ENCODE peak calls at places on chromosomes 1 and 21, in nine cellular contexts. J is HFFc6, C is mesenteric fat pad, W is fibroblast of pulmonary artery, K is bronchial epithelial cell, G is Daoy, S is G401, A is renal cortical epithelial cell, X is GM20000. L is an unnamed sample.

GRCh38 chr1:216794541-216795055 is 71.4 kb upstream of the ESRRG start:
- DNase-seq in J (no peak), C (no peak), W (no peak), K (peak), G (no peak), S (no peak), A (peak), X (no peak), L (peak)

GRCh38 chr21:27480841-27481261 is 514.0 kb upstream of the ADAMTS5 start:
- DNase-seq in J (peak), C (no peak), W (peak), K (peak), G (peak), S (no peak), A (peak), X (no peak), L (no peak)

GRCh38 chr1:24827737-24828136 is 82.5 kb downstream of the CLIC4 start:
- DNase-seq in J (no peak), C (no peak), W (no peak), K (no peak), G (no peak), S (no peak), A (no peak), X (no peak), L (no peak)

GRCh38 chr1:230085178-230085515 is 18.1 kb downstream of the GALNT2 start:
- DNase-seq in J (no peak), C (peak), W (no peak), K (no peak), G (no peak), S (no peak), A (no peak), X (no peak), L (no peak)

GRCh38 chr1:38098101-38098847 is 51.7 kb upstream of the POU3F1 start:
- DNase-seq in J (no peak), C (no peak), W (no peak), K (no peak), G (no peak), S (no peak), A (no peak), X (no peak), L (no peak)

GRCh38 chr21:44681861-44682579 is at the start of gene KRTAP12-1:
- DNase-seq in J (no peak), C (no peak), W (no peak), K (no peak), G (no peak), S (no peak), A (no peak), X (no peak), L (no peak)

GRCh38 chr1:32753532-32754281 is 51.1 kb upstream of the SYNC start:
- DNase-seq in J (no peak), C (no peak), W (peak), K (peak), G (peak), S (peak), A (peak), X (peak), L (peak)

GRCh38 chr1:25431495-25432363 is 1.0 kb downstream of the MACO1 start:
- DNase-seq in J (no peak), C (no peak), W (no peak), K (no peak), G (peak), S (peak), A (no peak), X (no peak), L (no peak)

GRCh38 chr1:201594575-201595245 is 55.8 kb downstream of the NAV1 start:
- DNase-seq in J (peak), C (no peak), W (peak), K (no peak), G (peak), S (no peak), A (no peak), X (no peak), L (no peak)

GRCh38 chr1:116178837-116179236 is 67.6 kb downstream of the MAB21L3 start:
- DNase-seq in J (no peak), C (no peak), W (no peak), K (no peak), G (no peak), S (peak), A (no peak), X (no peak), L (no peak)

GRCh38 chr1:171833091-171833822 is 8.0 kb upstream of the DNM3 start:
- DNase-seq in J (no peak), C (no peak), W (no peak), K (peak), G (no peak), S (no peak), A (no peak), X (no peak), L (peak)

GRCh38 chr1:211605613-211606326 is 26.8 kb upstream of the SLC30A1 start:
- DNase-seq in J (no peak), C (no peak), W (no peak), K (no peak), G (no peak), S (no peak), A (no peak), X (no peak), L (no peak)

GRCh38 chr1:223188618-223189356 is 45.7 kb upstream of the TLR5 start:
- DNase-seq in J (no peak), C (no peak), W (no peak), K (no peak), G (no peak), S (no peak), A (no peak), X (no peak), L (no peak)

GRCh38 chr1:115145221-115145620 is 55.9 kb upstream of the TSPAN2 start:
- DNase-seq in J (no peak), C (no peak), W (no peak), K (no peak), G (peak), S (no peak), A (no peak), X (no peak), L (no peak)

GRCh38 chr21:37530901-37531351 is 164.4 kb downstream of the DYRK1A start:
- DNase-seq in J (no peak), C (peak), W (no peak), K (no peak), G (no peak), S (peak), A (no peak), X (no peak), L (no peak)

GRCh38 chr1:199510314-199510713 is 517.2 kb upstream of the NR5A2 start:
- DNase-seq in J (no peak), C (no peak), W (no peak), K (no peak), G (no peak), S (no peak), A (peak), X (no peak), L (no peak)

GRCh38 chr1:224626042-224626441 is 9.9 kb downstream of the CNIH3 start:
- DNase-seq in J (peak), C (no peak), W (peak), K (peak), G (peak), S (no peak), A (peak), X (no peak), L (no peak)

GRCh38 chr21:44402323-44403105 is 49.1 kb downstream of the TRPM2 start:
- DNase-seq in J (no peak), C (peak), W (no peak), K (no peak), G (no peak), S (no peak), A (no peak), X (no peak), L (no peak)

GRCh38 chr1:219460561-219461511 is 152.1 kb downstream of the ZC3H11B start:
- DNase-seq in J (peak), C (no peak), W (no peak), K (peak), G (no peak), S (no peak), A (peak), X (peak), L (no peak)

GRCh38 chr1:64850846-64851245 is 106.0 kb downstream of the RAVER2 start:
- DNase-seq in J (no peak), C (no peak), W (no peak), K (no peak), G (no peak), S (peak), A (no peak), X (no peak), L (no peak)

GRCh38 chr1:14782741-14783591 is 184.5 kb downstream of the KAZN start:
- DNase-seq in J (no peak), C (no peak), W (no peak), K (no peak), G (peak), S (peak), A (no peak), X (no peak), L (peak)

GRCh38 chr1:17929224-17929623 is 174.1 kb downstream of the ACTL8 start:
- DNase-seq in J (no peak), C (no peak), W (no peak), K (no peak), G (no peak), S (peak), A (no peak), X (no peak), L (no peak)

GRCh38 chr1:46434358-46434757 is 40.2 kb downstream of the FAAH start:
- DNase-seq in J (no peak), C (no peak), W (no peak), K (no peak), G (no peak), S (no peak), A (no peak), X (no peak), L (no peak)

GRCh38 chr1:175338447-175339135 is 146.0 kb upstream of the KIAA0040 start:
- DNase-seq in J (no peak), C (no peak), W (no peak), K (peak), G (peak), S (no peak), A (no peak), X (peak), L (peak)

GRCh38 chr1:183719976-183720497 is 66.9 kb upstream of the APOBEC4 start:
- DNase-seq in J (no peak), C (no peak), W (peak), K (peak), G (no peak), S (no peak), A (no peak), X (no peak), L (no peak)

GRCh38 chr21:27190601-27191000 is 223.7 kb upstream of the ADAMTS5 start:
- DNase-seq in J (peak), C (no peak), W (no peak), K (no peak), G (peak), S (no peak), A (peak), X (no peak), L (no peak)

GRCh38 chr21:42648606-42649005 is 4.8 kb upstream of the PDE9A start:
- DNase-seq in J (no peak), C (no peak), W (no peak), K (no peak), G (no peak), S (no peak), A (no peak), X (no peak), L (no peak)

GRCh38 chr1:44068442-44068861 is 37.2 kb upstream of the SLC6A9 start:
- DNase-seq in J (no peak), C (no peak), W (no peak), K (no peak), G (no peak), S (no peak), A (peak), X (peak), L (no peak)

GRCh38 chr21:38311765-38312164 is 55.0 kb downstream of the KCNJ15 start:
- DNase-seq in J (no peak), C (no peak), W (peak), K (peak), G (peak), S (no peak), A (peak), X (no peak), L (no peak)

GRCh38 chr1:31792116-31792515 is 23.7 kb downstream of the SPOCD1 start:
- DNase-seq in J (no peak), C (peak), W (no peak), K (no peak), G (no peak), S (no peak), A (no peak), X (no peak), L (no peak)

GRCh38 chr1:87473203-87473661 is 144.6 kb downstream of the LMO4 start:
- DNase-seq in J (no peak), C (no peak), W (peak), K (peak), G (peak), S (no peak), A (no peak), X (no peak), L (no peak)

GRCh38 chr21:33762798-33763572 is 120.7 kb downstream of the ITSN1 start:
- DNase-seq in J (peak), C (no peak), W (peak), K (no peak), G (peak), S (no peak), A (peak), X (no peak), L (no peak)

GRCh38 chr1:20100632-20101355 is 18.5 kb downstream of the PLA2G2D start:
- DNase-seq in J (peak), C (no peak), W (peak), K (peak), G (peak), S (peak), A (peak), X (peak), L (peak)

GRCh38 chr21:38476385-38476784 is 21.9 kb downstream of the ERG start:
- DNase-seq in J (no peak), C (no peak), W (no peak), K (no peak), G (no peak), S (no peak), A (no peak), X (no peak), L (no peak)

GRCh38 chr21:33642896-33643657 is 776 bp downstream of the ITSN1 start:
- DNase-seq in J (peak), C (no peak), W (no peak), K (peak), G (peak), S (peak), A (no peak), X (peak), L (peak)

GRCh38 chr1:147641695-147642592 is 28.4 kb downstream of the ACP6 start:
- DNase-seq in J (peak), C (no peak), W (peak), K (peak), G (peak), S (peak), A (peak), X (peak), L (peak)